ENCODE peak calls at places on chromosomes 16 and 17, in ten cellular contexts. J, R, S, F, U, B, Y, N, E and K are unnamed samples.

GRCh38 chr16:86222541-86222940 is 287.8 kb upstream of the FOXF1 start:
- DNase-seq in J (no peak), R (no peak), S (no peak), F (peak; percentile 36), U (peak; percentile 38), B (no peak), Y (no peak), N (no peak), E (no peak), K (peak; percentile 41)

GRCh38 chr17:66094727-66095126 is 97.2 kb downstream of the CEP112 start:
- DNase-seq in J (no peak), R (no peak), S (no peak), F (no peak), U (no peak), B (no peak), Y (no peak), N (no peak), E (no peak), K (no peak)

GRCh38 chr16:27639588-27640276 is 89.8 kb downstream of the KATNIP start:
- DNase-seq in J (peak; percentile 24), R (no peak), S (peak; percentile 57), F (peak; percentile 9), U (peak; percentile 69), B (peak; percentile 79), Y (no peak), N (peak; percentile 12), E (peak; percentile 33), K (peak; percentile 78)

GRCh38 chr16:88789593-88789992 is 4.6 kb upstream of the PIEZO1 start:
- DNase-seq in J (no peak), R (peak; percentile 34), S (no peak), F (no peak), U (no peak), B (no peak), Y (no peak), N (no peak), E (no peak), K (no peak)

GRCh38 chr17:36862116-36862920 is 75.0 kb upstream of the LHX1 start:
- DNase-seq in J (no peak), R (no peak), S (no peak), F (no peak), U (no peak), B (no peak), Y (no peak), N (no peak), E (no peak), K (no peak)

GRCh38 chr17:40612510-40613244 is 34.9 kb downstream of the SMARCE1 start:
- DNase-seq in J (no peak), R (no peak), S (no peak), F (no peak), U (no peak), B (no peak), Y (peak; percentile 78), N (no peak), E (no peak), K (no peak)

GRCh38 chr17:75208161-75208560 is 2.7 kb downstream of the NUP85 start:
- DNase-seq in J (no peak), R (no peak), S (no peak), F (no peak), U (no peak), B (no peak), Y (no peak), N (no peak), E (no peak), K (no peak)

GRCh38 chr16:23274968-23275367 is 27.1 kb upstream of the SCNN1B start:
- DNase-seq in J (no peak), R (no peak), S (peak; percentile 20), F (no peak), U (no peak), B (no peak), Y (no peak), N (no peak), E (peak; percentile 22), K (no peak)

GRCh38 chr17:57400648-57401047 is 144.3 kb downstream of the MSI2 start:
- DNase-seq in J (no peak), R (no peak), S (no peak), F (no peak), U (no peak), B (no peak), Y (no peak), N (no peak), E (no peak), K (no peak)